ENCODE peak calls at places on chromosome 21, in nine cellular contexts. Y, Z, J, H, D, I, L, S and G are unnamed samples.

GRCh38 chr21:18951291-18952038 is 547.9 kb upstream of the TMPRSS15 start:
- DNase-seq in I (peak), S (peak), D (no peak), Z (peak), L (no peak), H (peak), J (no peak), Y (peak), G (no peak)

GRCh38 chr21:28142692-28143091 is 850.0 kb downstream of the LTN1 start:
- DNase-seq in I (no peak), L (peak), J (no peak), S (peak), Z (no peak), Y (no peak), H (no peak), D (no peak), G (no peak)

GRCh38 chr21:35342440-35342839 is 293.3 kb upstream of the RUNX1 start:
- DNase-seq in S (no peak), D (no peak), L (no peak), Y (no peak), H (no peak), I (peak), J (no peak), Z (peak), G (peak)

GRCh38 chr21:42411891-42412635 is 8.4 kb downstream of the UBASH3A start:
- DNase-seq in Y (no peak), D (no peak), S (peak), H (no peak), Z (no peak), L (no peak), J (peak), I (no peak), G (no peak)

GRCh38 chr21:29386803-29387202 is 88.1 kb downstream of the BACH1 start:
- DNase-seq in H (no peak), J (no peak), Z (no peak), S (no peak), I (no peak), Y (no peak), D (no peak), L (no peak), G (no peak)

GRCh38 chr21:34128674-34129038 is 55.3 kb downstream of the MRPS6 start:
- DNase-seq in Z (no peak), I (no peak), J (no peak), L (no peak), D (no peak), Y (no peak), H (no peak), S (no peak), G (no peak)

GRCh38 chr21:25735895-25736597 is 1.3 kb downstream of the GABPA start:
- DNase-seq in S (peak), J (no peak), Z (peak), D (no peak), Y (peak), L (peak), H (no peak), I (peak), G (no peak)

GRCh38 chr21:42539931-42540343 is 26.3 kb downstream of the SLC37A1 start:
- DNase-seq in Z (peak), I (no peak), Y (peak), L (no peak), D (no peak), H (no peak), S (no peak), J (peak), G (no peak)

GRCh38 chr21:33441489-33442477 is 38.0 kb downstream of the TMEM50B start:
- DNase-seq in J (no peak), S (peak), H (peak), L (peak), Y (no peak), Z (peak), D (no peak), I (peak), G (peak)

GRCh38 chr21:32135401-32136363 is 143.2 kb downstream of the MIS18A start:
- DNase-seq in Z (no peak), I (peak), J (no peak), Y (no peak), H (no peak), S (peak), L (peak), D (no peak), G (peak)

GRCh38 chr21:20330652-20331051 is 667.6 kb upstream of the NCAM2 start:
- DNase-seq in J (no peak), Z (no peak), D (no peak), Y (no peak), L (no peak), I (no peak), S (no peak), H (no peak), G (no peak)

GRCh38 chr21:37159053-37159776 is 86.2 kb downstream of the TTC3 start:
- DNase-seq in S (no peak), J (no peak), L (no peak), H (no peak), I (peak), D (no peak), Z (no peak), Y (no peak), G (peak)

GRCh38 chr21:36917487-36918158 is 48.8 kb downstream of the HLCS start:
- DNase-seq in I (peak), Y (peak), S (peak), D (no peak), J (no peak), Z (no peak), L (peak), H (no peak), G (no peak)

GRCh38 chr21:19031956-19032355 is 628.4 kb upstream of the TMPRSS15 start:
- DNase-seq in Z (no peak), Y (no peak), D (no peak), H (no peak), S (peak), J (no peak), L (no peak), I (no peak), G (no peak)

GRCh38 chr21:42581676-42582371 is 68.2 kb downstream of the SLC37A1 start:
- DNase-seq in D (no peak), I (no peak), L (no peak), J (no peak), Z (no peak), S (no peak), H (peak), Y (no peak), G (no peak)

GRCh38 chr21:29219165-29219770 is 79.5 kb upstream of the BACH1 start:
- DNase-seq in L (peak), Y (no peak), Z (no peak), J (no peak), S (no peak), I (no peak), D (no peak), H (peak), G (no peak)

DNA sequence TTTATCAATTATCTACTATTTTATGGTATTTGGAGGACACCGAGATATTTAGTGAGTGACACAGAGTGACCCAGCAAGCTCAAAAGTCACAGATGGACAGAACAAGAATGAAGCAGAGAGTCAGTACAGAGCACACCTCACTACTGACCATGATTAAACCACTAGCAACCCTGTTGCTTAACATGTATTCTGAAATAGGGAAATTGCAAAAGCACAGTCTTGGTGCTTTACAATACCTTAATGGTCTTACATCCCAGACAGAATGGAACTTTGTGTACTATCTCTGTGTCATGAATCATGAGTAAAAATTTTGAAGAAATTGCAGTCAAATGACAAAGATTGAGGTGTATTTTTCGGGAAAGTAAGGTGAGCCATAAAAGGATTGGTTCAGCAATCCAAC is 2.6 kb upstream of the SAMSN1 start:
- DNase-seq in Z (no peak), I (no peak), S (peak), Y (no peak), D (no peak), L (no peak), J (no peak), H (no peak), G (no peak)
- TF ChIP-seq CTCF in Z (no peak), I (no peak), S (no peak), Y (no peak), D (no peak), L (no peak), J (no peak), H (no peak), G (no peak)

GRCh38 chr21:43917515-43918384 is 52.7 kb downstream of the AGPAT3 start:
- DNase-seq in S (peak), L (no peak), J (peak), Y (no peak), H (peak), Z (no peak), I (peak), D (peak), G (peak)
- TF ChIP-seq CTCF in S (no peak), L (no peak), J (no peak), Y (peak), H (peak), Z (no peak), I (peak), D (peak), G (peak)

GRCh38 chr21:26849428-26850115 is 4.4 kb upstream of the ADAMTS1 start:
- DNase-seq in Y (peak), Z (peak), I (peak), H (no peak), D (peak), S (peak), J (no peak), L (peak), G (no peak)

GRCh38 chr21:26852422-26852821 is 7.2 kb upstream of the ADAMTS1 start:
- DNase-seq in Z (no peak), D (no peak), Y (no peak), I (no peak), J (no peak), S (no peak), H (no peak), L (no peak), G (no peak)

GRCh38 chr21:26851109-26851944 is 6.1 kb upstream of the ADAMTS1 start:
- DNase-seq in I (no peak), H (no peak), D (no peak), S (no peak), J (no peak), L (no peak), Y (no peak), Z (no peak), G (no peak)

GRCh38 chr21:26847951-26848350 is 2.7 kb upstream of the ADAMTS1 start:
- DNase-seq in H (no peak), L (no peak), D (no peak), Y (no peak), Z (no peak), I (no peak), J (no peak), S (no peak), G (no peak)

DNA sequence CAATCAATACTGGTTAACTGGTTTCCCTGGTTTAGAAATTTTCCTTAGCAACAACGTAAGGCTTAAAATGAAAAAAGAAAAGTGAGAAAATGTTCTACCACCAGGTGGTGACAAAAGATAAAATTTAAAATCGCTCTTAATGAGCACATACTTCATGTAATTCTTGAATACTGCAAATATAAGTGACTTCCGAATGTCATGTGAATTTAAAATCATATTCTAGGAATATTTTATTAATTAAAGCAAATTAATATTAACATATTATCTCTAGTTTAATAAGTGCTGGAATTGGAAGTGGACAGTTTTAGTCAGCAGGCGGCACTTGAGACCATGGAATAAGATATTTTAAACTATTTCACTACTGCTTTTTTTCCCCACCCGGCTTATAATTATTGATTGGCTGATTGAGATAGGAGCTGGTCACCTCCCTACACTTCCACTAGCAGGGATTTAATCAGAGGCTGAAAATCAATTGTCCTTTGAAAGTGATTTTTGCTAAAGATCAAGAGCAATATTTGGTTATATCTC is 5.0 kb upstream of the ADAMTS1 start:
- DNase-seq in L (peak), J (no peak), D (peak), S (peak), Z (peak), Y (peak), H (no peak), I (peak), G (no peak)
- TF ChIP-seq CTCF in L (peak), J (peak), D (no peak), S (peak), Z (peak), Y (peak), H (peak), I (peak), G (peak)

GRCh38 chr21:44416193-44416592 is 39.1 kb upstream of the LRRC3 start:
- DNase-seq in H (no peak), S (no peak), D (no peak), J (peak), I (no peak), L (no peak), Y (no peak), Z (no peak), G (no peak)
- TF ChIP-seq CTCF in H (no peak), S (no peak), D (no peak), J (no peak), I (no peak), L (no peak), Y (no peak), Z (no peak), G (no peak)

GRCh38 chr21:40512590-40512989 is 334.4 kb downstream of the DSCAM start:
- DNase-seq in Y (peak), I (no peak), Z (peak), L (no peak), J (no peak), D (no peak), S (peak), H (no peak), G (no peak)
- TF ChIP-seq CTCF in Y (peak), I (peak), Z (peak), L (peak), J (no peak), D (peak), S (peak), H (no peak), G (peak)

GRCh38 chr21:45741691-45742090 is 98.2 kb downstream of the PCBP3 start:
- DNase-seq in H (no peak), D (no peak), J (no peak), Y (peak), S (no peak), Z (no peak), L (no peak), I (no peak), G (no peak)

GRCh38 chr21:45737485-45738166 is 94.1 kb downstream of the PCBP3 start:
- DNase-seq in L (no peak), I (no peak), H (no peak), D (no peak), Z (no peak), J (no peak), S (no peak), Y (no peak), G (no peak)

GRCh38 chr21:45739218-45740087 is 95.9 kb downstream of the PCBP3 start:
- DNase-seq in Z (no peak), I (no peak), J (no peak), L (no peak), Y (no peak), D (no peak), S (no peak), H (no peak), G (peak)

GRCh38 chr21:45740088-45740440 is 96.5 kb downstream of the PCBP3 start:
- DNase-seq in H (no peak), S (no peak), L (no peak), I (no peak), Z (no peak), D (no peak), J (no peak), Y (no peak), G (no peak)

GRCh38 chr21:45740491-45741357 is 97.2 kb downstream of the PCBP3 start:
- DNase-seq in D (no peak), Z (no peak), I (no peak), J (no peak), L (no peak), H (no peak), Y (no peak), S (no peak), G (no peak)
- TF ChIP-seq CTCF in D (no peak), Z (no peak), I (no peak), J (no peak), L (no peak), H (no peak), Y (no peak), S (no peak), G (no peak)

GRCh38 chr21:45364464-45365185 is 40.3 kb upstream of the COL18A1 start:
- DNase-seq in I (no peak), J (peak), L (peak), Y (no peak), H (no peak), S (peak), Z (no peak), D (no peak), G (no peak)
- TF ChIP-seq CTCF in I (no peak), J (no peak), L (no peak), Y (no peak), H (no peak), S (no peak), Z (no peak), D (no peak), G (no peak)

DNA sequence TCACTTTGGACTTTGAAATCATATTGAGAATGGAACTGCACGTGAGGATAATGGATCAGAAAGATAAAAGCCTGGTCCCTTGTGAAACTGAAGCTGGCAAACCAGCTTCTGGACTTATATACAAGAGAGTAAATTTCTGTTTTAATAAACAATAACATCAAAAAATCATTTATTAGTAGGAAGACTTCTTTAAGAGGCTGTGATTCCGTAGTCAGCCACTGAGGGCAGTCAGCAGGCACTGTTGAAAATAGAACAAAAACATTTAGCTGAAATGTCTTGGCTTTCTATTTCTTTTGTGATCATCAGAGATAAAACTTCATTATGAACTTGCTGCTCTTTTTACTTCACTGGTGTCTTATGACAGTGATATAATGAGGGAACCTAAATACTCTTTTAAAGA is 489.4 kb downstream of the PCP4 start:
- DNase-seq in I (no peak), S (no peak), D (no peak), H (no peak), Z (no peak), L (no peak), Y (no peak), J (no peak), G (no peak)
- TF ChIP-seq CTCF in I (no peak), S (no peak), D (no peak), H (no peak), Z (no peak), L (no peak), Y (no peak), J (no peak), G (no peak)